ENCODE peak calls at places on chromosomes 5 and 9, in six cellular contexts. Q is uterus; F is psoas muscle; T is A549; N is A673; X is activated CD8-positive, alpha-beta T cell treated with anti-CD3 and anti-CD28 coated beads for 36 hours. U is an unnamed sample.

GRCh38 chr5:64869419-64869818 is 100.7 kb downstream of the CWC27 start:
- DNase-seq in Q (no peak), F (no peak), T (peak; percentile 2), N (peak; percentile 58), X (no peak), U (peak; percentile 46)

GRCh38 chr9:113590991-113591898 is 127.7 kb downstream of the RGS3 start:
- DNase-seq in Q (peak; percentile 86), F (peak; percentile 81), T (peak; percentile 77), N (peak; percentile 84), X (peak; percentile 86), U (no peak)

GRCh38 chr5:54457094-54457531 is 1.6 kb downstream of the HSPB3 start:
- DNase-seq in Q (no peak), F (no peak), T (peak; percentile 85), N (peak; percentile 26), X (no peak), U (peak; percentile 69)

GRCh38 chr5:176793343-176793699 is 17.0 kb upstream of the UNC5A start:
- DNase-seq in Q (no peak), F (no peak), T (no peak), N (no peak), X (no peak), U (no peak)

GRCh38 chr5:31407921-31408714 is 123.8 kb downstream of the DROSHA start:
- DNase-seq in Q (no peak), F (no peak), T (no peak), N (no peak), X (no peak), U (peak; percentile 62)

GRCh38 chr5:39369123-39369815 is 5.0 kb upstream of the C9 start:
- DNase-seq in Q (no peak), F (no peak), T (no peak), N (no peak), X (no peak), U (no peak)

GRCh38 chr9:4489919-4490704 is at the start of gene SLC1A1:
- DNase-seq in Q (peak; percentile 33), F (peak; percentile 58), T (peak; percentile 52), N (peak; percentile 82), X (peak; percentile 38), U (no peak)

GRCh38 chr5:159034083-159034824 is 65.5 kb downstream of the EBF1 start:
- DNase-seq in Q (peak; percentile 39), F (no peak), T (no peak), N (no peak), X (no peak), U (no peak)

GRCh38 chr9:12464910-12465512 is 228.2 kb upstream of the TYRP1 start:
- DNase-seq in Q (no peak), F (no peak), T (peak; percentile 29), N (peak; percentile 55), X (no peak), U (peak; percentile 0)

GRCh38 chr9:5893591-5894236 is 3.0 kb downstream of the MLANA start:
- DNase-seq in Q (no peak), F (no peak), T (peak; percentile 52), N (no peak), X (no peak), U (no peak)

GRCh38 chr5:72015103-72015548 is 92.1 kb upstream of the MAP1B start:
- DNase-seq in Q (peak; percentile 19), F (peak; percentile 12), T (peak; percentile 83), N (peak; percentile 79), X (peak; percentile 32), U (peak; percentile 75)

GRCh38 chr9:113519401-113520108 is 56.0 kb downstream of the RGS3 start:
- DNase-seq in Q (no peak), F (no peak), T (peak; percentile 93), N (no peak), X (no peak), U (peak; percentile 59)

GRCh38 chr9:1042466-1042865 is 7.7 kb upstream of the DMRT2 start:
- DNase-seq in Q (no peak), F (peak; percentile 26), T (no peak), N (no peak), X (peak; percentile 49), U (no peak)

GRCh38 chr5:60457256-60457655 is 242.7 kb downstream of the DEPDC1B start:
- DNase-seq in Q (no peak), F (no peak), T (no peak), N (no peak), X (no peak), U (no peak)

GRCh38 chr5:60287174-60287771 is 393.7 kb upstream of the PDE4D start:
- DNase-seq in Q (no peak), F (peak; percentile 12), T (peak; percentile 88), N (peak; percentile 91), X (peak; percentile 43), U (peak; percentile 32)

GRCh38 chr5:173972844-173973613 is 15.9 kb upstream of the C5orf47 start:
- DNase-seq in Q (peak; percentile 86), F (peak; percentile 79), T (peak; percentile 86), N (peak; percentile 72), X (peak; percentile 86), U (peak; percentile 90)

GRCh38 chr9:114678847-114679246 is 3.1 kb downstream of the TEX48 start:
- DNase-seq in Q (no peak), F (no peak), T (no peak), N (no peak), X (no peak), U (no peak)

GRCh38 chr9:114684036-114684435 is 2.0 kb upstream of the TEX48 start:
- DNase-seq in Q (no peak), F (no peak), T (no peak), N (no peak), X (peak; percentile 61), U (no peak)

GRCh38 chr9:114682846-114683245 is 854 bp upstream of the TEX48 start:
- DNase-seq in Q (no peak), F (no peak), T (no peak), N (no peak), X (no peak), U (no peak)

GRCh38 chr9:114680266-114681011 is 1.6 kb downstream of the TEX48 start:
- DNase-seq in Q (no peak), F (no peak), T (no peak), N (no peak), X (no peak), U (no peak)

DNA sequence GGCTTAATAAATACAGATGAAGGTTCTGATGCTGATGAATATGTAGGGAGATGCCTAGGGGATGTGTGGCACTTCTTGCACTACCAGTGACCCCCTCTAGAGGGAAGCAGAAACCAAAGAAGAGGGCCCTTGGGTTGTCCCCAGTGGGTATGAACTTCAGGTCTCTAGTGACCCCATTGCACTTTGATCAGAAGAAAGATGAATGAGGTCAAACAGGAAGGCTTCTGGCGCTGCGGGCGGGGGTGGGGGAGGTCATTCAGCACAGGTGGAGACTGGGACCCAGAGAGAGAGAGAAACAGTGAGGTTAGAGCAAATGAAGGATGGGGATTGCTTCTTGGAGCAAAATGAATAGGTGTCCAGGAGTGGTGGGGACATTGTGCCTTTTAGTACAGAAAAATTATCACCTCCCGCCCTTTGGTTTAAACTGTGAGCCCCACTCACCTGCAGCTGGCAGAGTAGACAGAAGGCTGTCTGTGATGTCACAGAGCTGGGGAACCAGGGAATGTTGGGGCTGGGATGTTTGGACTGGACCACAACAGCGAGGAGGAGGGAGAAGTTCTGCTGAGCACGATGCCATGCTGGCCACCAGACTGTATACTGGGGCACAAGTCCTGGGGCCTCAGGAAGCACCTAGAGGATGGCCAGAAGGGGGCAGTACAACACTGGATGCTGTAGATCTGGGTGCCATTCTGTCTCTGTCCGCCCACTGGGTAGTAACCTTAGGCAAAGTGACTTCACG is at the start of gene TEX48:
- DNase-seq in Q (peak; percentile 51), F (peak; percentile 21), T (peak; percentile 88), N (peak; percentile 84), X (peak; percentile 92), U (peak; percentile 78)
- TF ChIP-seq CTCF in Q (peak; percentile 26), F (peak; percentile 56), T (peak; percentile 61), N (peak; percentile 74), X (peak; percentile 81), U (peak; percentile 95)

GRCh38 chr5:90421136-90421535 is 11.6 kb upstream of the CETN3 start:
- DNase-seq in Q (no peak), F (no peak), T (peak; percentile 37), N (no peak), X (peak; percentile 9), U (no peak)
- TF ChIP-seq CTCF in Q (no peak), F (no peak), T (peak; percentile 11), N (no peak), X (no peak), U (peak; percentile 14)

DNA sequence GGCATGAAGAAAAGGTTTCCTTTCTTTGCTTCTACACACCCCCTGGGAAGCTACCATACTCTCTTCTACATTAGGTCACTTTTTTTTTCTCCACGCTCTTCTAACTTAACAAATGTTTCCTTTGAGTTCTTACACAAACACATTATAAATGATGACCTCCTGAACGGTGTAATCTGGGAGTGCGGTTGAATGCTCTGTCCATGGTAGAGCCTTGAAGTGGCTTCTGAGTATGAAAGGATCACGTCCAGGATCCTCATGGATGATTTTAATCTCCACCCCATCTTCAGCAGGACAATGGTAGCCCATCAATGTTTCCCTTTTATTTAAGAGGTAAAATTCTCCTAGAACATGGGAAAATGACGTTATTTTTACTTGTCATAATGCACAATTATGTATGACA is 587.3 kb downstream of the SEMA5A start:
- DNase-seq in Q (no peak), F (no peak), T (no peak), N (no peak), X (no peak), U (no peak)
- TF ChIP-seq CTCF in Q (no peak), F (no peak), T (no peak), N (no peak), X (no peak), U (no peak)

DNA sequence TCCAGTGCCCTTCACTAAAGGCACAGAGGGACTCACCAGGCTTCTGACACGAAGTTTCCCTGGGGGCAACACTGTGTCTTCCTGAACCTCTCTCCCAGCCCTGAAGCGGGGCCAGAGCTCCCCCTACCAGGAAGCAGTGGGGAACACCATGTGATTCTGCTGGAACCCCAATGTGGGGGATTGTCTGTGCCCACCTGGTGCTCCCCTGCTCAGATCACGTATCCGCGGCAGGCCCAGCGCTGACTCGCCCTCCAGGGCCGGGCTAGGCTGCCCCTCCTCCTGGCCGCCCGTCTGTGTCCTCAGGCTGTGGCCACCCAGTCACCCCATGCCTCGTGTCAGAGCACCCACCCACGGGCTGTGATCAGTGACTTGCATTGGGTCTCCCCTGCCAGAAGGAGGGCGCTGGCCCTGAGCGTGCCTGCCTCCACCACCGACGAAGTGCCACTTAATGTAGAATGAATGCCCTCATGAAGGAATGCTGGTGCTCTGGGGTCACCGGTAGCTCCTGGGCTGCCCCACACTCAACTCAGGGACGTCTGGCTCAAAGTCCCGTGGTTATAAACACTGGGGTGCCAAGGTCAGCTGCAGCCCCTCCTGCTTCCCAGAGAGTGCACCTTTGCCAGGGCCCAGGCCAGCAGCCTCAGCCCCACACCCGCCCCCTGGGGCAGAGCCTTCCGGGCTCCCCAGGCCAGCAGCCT is 22.1 kb downstream of the SARDH start:
- DNase-seq in Q (no peak), F (no peak), T (no peak), N (peak; percentile 74), X (peak; percentile 54), U (no peak)
- TF ChIP-seq CTCF in Q (no peak), F (peak; percentile 20), T (peak; percentile 29), N (peak; percentile 77), X (peak; percentile 66), U (peak; percentile 39)